ENCODE peak calls at places on chromosome 3, in seven cellular contexts. E is stimulated activated CD8-positive, alpha-beta memory T cell treated with anti-CD3 and anti-CD28 coated beads, Interleukin-7, amount 100 ng/mL, for 24 hours; B is progenitor cell of endocrine pancreas; G is aorta; V is Caki2; K is H54; C is EH. Z is an unnamed sample.

GRCh38 chr3:175127075-175127662 is 268.0 kb downstream of the NAALADL2 start:
- DNase-seq in E (no peak), B (no peak), G (no peak), V (no peak), K (no peak), C (no peak), Z (no peak)

GRCh38 chr3:54957711-54958110 is 29.9 kb upstream of the LRTM1 start:
- DNase-seq in E (no peak), B (no peak), G (no peak), V (no peak), K (no peak), C (peak; percentile 56), Z (no peak)

GRCh38 chr3:50444213-50444612 is 59.2 kb downstream of the CACNA2D2 start:
- DNase-seq in E (no peak), B (no peak), G (no peak), V (no peak), K (no peak), C (peak; percentile 36), Z (no peak)

GRCh38 chr3:123667784-123668183 is 82.9 kb upstream of the HACD2 start:
- DNase-seq in E (no peak), B (no peak), G (no peak), V (peak; percentile 36), K (no peak), C (peak; percentile 67), Z (no peak)

GRCh38 chr3:105747621-105748165 is 121.1 kb downstream of the CBLB start:
- DNase-seq in E (no peak), B (no peak), G (no peak), V (no peak), K (no peak), C (no peak), Z (no peak)

GRCh38 chr3:143168518-143169192 is 49.1 kb downstream of the CHST2 start:
- DNase-seq in E (no peak), B (no peak), G (no peak), V (no peak), K (no peak), C (peak; percentile 61), Z (no peak)

GRCh38 chr3:81581966-81582599 is 179.4 kb downstream of the GBE1 start:
- DNase-seq in E (no peak), B (no peak), G (no peak), V (peak; percentile 12), K (no peak), C (peak; percentile 56), Z (no peak)

GRCh38 chr3:119856695-119857094 is 74.8 kb downstream of the NR1I2 start:
- DNase-seq in E (no peak), B (no peak), G (no peak), V (no peak), K (no peak), C (no peak), Z (no peak)

GRCh38 chr3:186261638-186262037 is 100.4 kb downstream of the DGKG start:
- DNase-seq in E (no peak), B (no peak), G (no peak), V (no peak), K (no peak), C (no peak), Z (no peak)

GRCh38 chr3:73605861-73606260 is 18.9 kb downstream of the PDZRN3 start:
- DNase-seq in E (no peak), B (no peak), G (no peak), V (no peak), K (no peak), C (no peak), Z (no peak)

GRCh38 chr3:48634661-48635221 is 520 bp downstream of the SLC26A6 start:
- DNase-seq in E (peak; percentile 30), B (no peak), G (peak; percentile 90), V (peak; percentile 50), K (peak; percentile 81), C (peak; percentile 78), Z (no peak)

GRCh38 chr3:50241163-50241562 is 5.2 kb downstream of the GNAI2 start:
- DNase-seq in E (no peak), B (no peak), G (no peak), V (no peak), K (no peak), C (no peak), Z (no peak)

GRCh38 chr3:156151824-156152428 is 31.5 kb downstream of the KCNAB1 start:
- DNase-seq in E (peak; percentile 7), B (peak; percentile 47), G (peak; percentile 90), V (peak; percentile 55), K (peak; percentile 42), C (peak; percentile 69), Z (peak; percentile 4)

GRCh38 chr3:116734243-116734642 is 24.7 kb downstream of the TUSC7 start:
- DNase-seq in E (no peak), B (no peak), G (no peak), V (no peak), K (no peak), C (no peak), Z (no peak)

GRCh38 chr3:129399895-129400357 is 28.5 kb downstream of the EFCAB12 start:
- DNase-seq in E (no peak), B (no peak), G (no peak), V (peak; percentile 71), K (no peak), C (no peak), Z (peak; percentile 41)

Z was measured in NCI-H1930.